ENCODE peak calls at places on chromosomes 2 and 18, in seven cellular contexts. One of them, this sample, is unnamed. For H3K36me3, the result is how much of the 10 kb centered on the place peaks cover.

GRCh38 chr2:101349893-101350662 is 37.2 kb downstream of the CREG2 start:
- DNase-seq in HCT116: no peak
- DNase-seq in GM23248: peak
- DNase-seq in IMR-90: peak
- DNase-seq in endothelial cell of umbilical vein: no peak
- DNase-seq in SK-N-SH: no peak
- DNase-seq in endodermal cell: no peak
- DNase-seq in this sample: no peak

GRCh38 chr18:36525913-36526312 is 228.4 kb downstream of the FHOD3 start:
- DNase-seq in HCT116: no peak
- DNase-seq in GM23248: no peak
- DNase-seq in IMR-90: no peak
- DNase-seq in endothelial cell of umbilical vein: no peak
- DNase-seq in SK-N-SH: no peak
- DNase-seq in endodermal cell: no peak
- DNase-seq in this sample: no peak

GRCh38 chr2:45739796-45740485 is 88.5 kb downstream of the PRKCE start:
- DNase-seq in HCT116: no peak
- DNase-seq in GM23248: no peak
- DNase-seq in IMR-90: no peak
- DNase-seq in endothelial cell of umbilical vein: no peak
- DNase-seq in SK-N-SH: no peak
- DNase-seq in endodermal cell: no peak
- DNase-seq in this sample: no peak

GRCh38 chr18:49725809-49726514 is 87.4 kb downstream of the ACAA2 start:
- DNase-seq in HCT116: peak
- DNase-seq in GM23248: peak
- DNase-seq in IMR-90: peak
- DNase-seq in endothelial cell of umbilical vein: peak
- DNase-seq in SK-N-SH: peak
- DNase-seq in endodermal cell: peak
- DNase-seq in this sample: no peak

GRCh38 chr2:169495310-169495928 is 14.1 kb upstream of the KLHL41 start:
- DNase-seq in HCT116: no peak
- DNase-seq in GM23248: no peak
- DNase-seq in IMR-90: no peak
- DNase-seq in endothelial cell of umbilical vein: no peak
- DNase-seq in SK-N-SH: no peak
- DNase-seq in endodermal cell: no peak
- DNase-seq in this sample: no peak

GRCh38 chr2:217834744-217835513 is 167.9 kb downstream of the TNS1 start:
- DNase-seq in HCT116: no peak
- DNase-seq in GM23248: peak
- DNase-seq in IMR-90: peak
- DNase-seq in endothelial cell of umbilical vein: no peak
- DNase-seq in SK-N-SH: no peak
- DNase-seq in endodermal cell: no peak
- DNase-seq in this sample: no peak

GRCh38 chr18:21833619-21834300 is 93.2 kb downstream of the MIB1 start:
- DNase-seq in HCT116: no peak
- DNase-seq in GM23248: no peak
- DNase-seq in IMR-90: no peak
- DNase-seq in endothelial cell of umbilical vein: peak
- DNase-seq in SK-N-SH: peak
- DNase-seq in endodermal cell: no peak
- DNase-seq in this sample: no peak

GRCh38 chr18:3832211-3832610 is 382.2 kb downstream of the TGIF1 start:
- DNase-seq in HCT116: no peak
- DNase-seq in GM23248: no peak
- DNase-seq in IMR-90: no peak
- DNase-seq in endothelial cell of umbilical vein: no peak
- DNase-seq in SK-N-SH: no peak
- DNase-seq in endodermal cell: no peak
- DNase-seq in this sample: no peak

GRCh38 chr18:55003695-55004094 is 44.4 kb upstream of the CCDC68 start:
- DNase-seq in HCT116: no peak
- DNase-seq in GM23248: no peak
- DNase-seq in IMR-90: no peak
- DNase-seq in endothelial cell of umbilical vein: no peak
- DNase-seq in SK-N-SH: peak
- DNase-seq in endodermal cell: no peak
- DNase-seq in this sample: no peak

GRCh38 chr2:210620456-210620855 is 64.1 kb downstream of the CPS1 start:
- DNase-seq in HCT116: no peak
- DNase-seq in GM23248: peak
- DNase-seq in IMR-90: no peak
- DNase-seq in endothelial cell of umbilical vein: no peak
- DNase-seq in SK-N-SH: no peak
- DNase-seq in endodermal cell: peak
- DNase-seq in this sample: no peak

GRCh38 chr2:231228223-231228622 is 29.8 kb downstream of the ARMC9 start:
- DNase-seq in HCT116: no peak
- DNase-seq in GM23248: no peak
- DNase-seq in IMR-90: no peak
- DNase-seq in endothelial cell of umbilical vein: no peak
- DNase-seq in SK-N-SH: no peak
- DNase-seq in endodermal cell: peak
- DNase-seq in this sample: no peak

GRCh38 chr18:74265546-74266098 is 26.1 kb downstream of the CYB5A start:
- DNase-seq in HCT116: no peak
- DNase-seq in GM23248: no peak
- DNase-seq in IMR-90: no peak
- DNase-seq in endothelial cell of umbilical vein: no peak
- DNase-seq in SK-N-SH: no peak
- DNase-seq in endodermal cell: no peak
- DNase-seq in this sample: no peak

GRCh38 chr2:231384970-231385369 is 10.5 kb upstream of the B3GNT7 start:
- DNase-seq in HCT116: no peak
- DNase-seq in GM23248: peak
- DNase-seq in IMR-90: no peak
- DNase-seq in endothelial cell of umbilical vein: no peak
- DNase-seq in SK-N-SH: no peak
- DNase-seq in endodermal cell: no peak
- DNase-seq in this sample: no peak

GRCh38 chr2:200483729-200484198 is 26.1 kb downstream of the KCTD18 start:
- DNase-seq in HCT116: peak
- DNase-seq in GM23248: peak
- DNase-seq in IMR-90: peak
- DNase-seq in endothelial cell of umbilical vein: no peak
- DNase-seq in SK-N-SH: peak
- DNase-seq in endodermal cell: peak
- DNase-seq in this sample: no peak

GRCh38 chr2:183490930-183491329 is 366.7 kb downstream of the NUP35 start:
- DNase-seq in HCT116: no peak
- DNase-seq in GM23248: peak
- DNase-seq in IMR-90: no peak
- DNase-seq in endothelial cell of umbilical vein: no peak
- DNase-seq in SK-N-SH: no peak
- DNase-seq in endodermal cell: no peak
- DNase-seq in this sample: no peak

GRCh38 chr2:42054657-42055430 is 7.0 kb downstream of the PKDCC start:
- DNase-seq in HCT116: peak
- DNase-seq in GM23248: no peak
- DNase-seq in IMR-90: no peak
- DNase-seq in endothelial cell of umbilical vein: no peak
- DNase-seq in SK-N-SH: no peak
- DNase-seq in endodermal cell: peak
- DNase-seq in this sample: peak

GRCh38 chr18:49672853-49673252 is 111.0 kb downstream of the LIPG start:
- DNase-seq in HCT116: no peak
- DNase-seq in GM23248: no peak
- DNase-seq in IMR-90: no peak
- DNase-seq in endothelial cell of umbilical vein: no peak
- DNase-seq in SK-N-SH: no peak
- DNase-seq in endodermal cell: no peak
- DNase-seq in this sample: no peak

GRCh38 chr18:61606759-61607158 is 273.5 kb downstream of the CDH20 start:
- DNase-seq in HCT116: peak
- DNase-seq in GM23248: peak
- DNase-seq in IMR-90: peak
- DNase-seq in endothelial cell of umbilical vein: peak
- DNase-seq in SK-N-SH: no peak
- DNase-seq in endodermal cell: peak
- DNase-seq in this sample: peak

GRCh38 chr18:63111549-63112402 is 207.8 kb downstream of the BCL2 start:
- DNase-seq in HCT116: no peak
- DNase-seq in GM23248: peak
- DNase-seq in IMR-90: no peak
- DNase-seq in endothelial cell of umbilical vein: peak
- DNase-seq in SK-N-SH: no peak
- DNase-seq in endodermal cell: no peak
- DNase-seq in this sample: no peak

GRCh38 chr2:36951030-36951518 is 15.3 kb downstream of the STRN start:
- DNase-seq in HCT116: no peak
- DNase-seq in GM23248: no peak
- DNase-seq in IMR-90: no peak
- DNase-seq in endothelial cell of umbilical vein: no peak
- DNase-seq in SK-N-SH: no peak
- DNase-seq in endodermal cell: no peak
- DNase-seq in this sample: no peak
- H3K36me3 ChIP-seq in HCT116: under half
- H3K36me3 ChIP-seq in GM23248: under half
- H3K36me3 ChIP-seq in IMR-90: under half
- H3K36me3 ChIP-seq in endothelial cell of umbilical vein: under half
- H3K36me3 ChIP-seq in SK-N-SH: under half
- H3K36me3 ChIP-seq in endodermal cell: under half
- H3K36me3 ChIP-seq in this sample: under half

GRCh38 chr2:198916548-198916947 is 541.2 kb downstream of the SATB2 start:
- DNase-seq in HCT116: no peak
- DNase-seq in GM23248: no peak
- DNase-seq in IMR-90: no peak
- DNase-seq in endothelial cell of umbilical vein: no peak
- DNase-seq in SK-N-SH: no peak
- DNase-seq in endodermal cell: no peak
- DNase-seq in this sample: no peak

GRCh38 chr2:198917275-198917674 is 540.5 kb downstream of the SATB2 start:
- DNase-seq in HCT116: no peak
- DNase-seq in GM23248: no peak
- DNase-seq in IMR-90: no peak
- DNase-seq in endothelial cell of umbilical vein: no peak
- DNase-seq in SK-N-SH: no peak
- DNase-seq in endodermal cell: no peak
- DNase-seq in this sample: no peak

GRCh38 chr2:198918331-198918730 is 539.4 kb downstream of the SATB2 start:
- DNase-seq in HCT116: no peak
- DNase-seq in GM23248: no peak
- DNase-seq in IMR-90: no peak
- DNase-seq in endothelial cell of umbilical vein: no peak
- DNase-seq in SK-N-SH: no peak
- DNase-seq in endodermal cell: no peak
- DNase-seq in this sample: no peak

GRCh38 chr2:198917926-198918325 is 539.8 kb downstream of the SATB2 start:
- DNase-seq in HCT116: no peak
- DNase-seq in GM23248: no peak
- DNase-seq in IMR-90: no peak
- DNase-seq in endothelial cell of umbilical vein: no peak
- DNase-seq in SK-N-SH: no peak
- DNase-seq in endodermal cell: no peak
- DNase-seq in this sample: no peak

DNA sequence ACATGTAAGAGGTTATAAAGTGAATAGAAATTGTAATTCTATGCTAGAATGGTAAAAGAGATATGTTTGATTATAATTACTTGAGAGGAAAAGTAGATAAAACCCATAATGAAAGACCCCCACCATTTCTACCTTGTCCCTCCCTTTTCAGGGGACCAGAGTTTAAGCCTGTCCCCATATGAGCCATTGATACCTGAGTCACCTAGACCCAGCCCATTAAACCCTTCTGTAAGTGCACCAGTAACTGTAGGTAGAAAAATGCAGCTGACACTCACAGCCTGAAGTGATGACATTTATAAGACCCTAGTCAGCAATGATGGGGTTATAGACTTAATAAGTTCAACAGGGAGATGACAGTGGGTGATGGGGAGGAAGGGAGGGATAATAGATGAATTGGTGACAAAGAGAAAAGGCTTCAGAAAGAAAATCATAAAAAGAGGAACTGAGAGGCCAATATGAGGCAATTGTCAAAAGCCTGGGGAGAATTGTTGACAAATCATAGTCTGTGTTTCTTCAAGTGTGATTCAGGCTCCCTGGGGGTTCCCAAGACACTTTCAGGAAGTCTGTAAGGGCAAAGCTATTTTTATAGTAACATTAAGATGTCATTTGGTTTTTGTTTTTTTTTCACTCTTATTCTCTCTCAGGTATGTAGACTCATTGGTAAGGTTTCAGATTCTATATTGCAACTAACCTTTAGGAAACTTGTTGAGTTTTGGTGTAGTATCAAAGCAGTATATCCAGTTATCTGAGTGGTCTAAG is 544.2 kb downstream of the SATB2 start:
- DNase-seq in HCT116: no peak
- DNase-seq in GM23248: peak
- DNase-seq in IMR-90: no peak
- DNase-seq in endothelial cell of umbilical vein: no peak
- DNase-seq in SK-N-SH: no peak
- DNase-seq in endodermal cell: no peak
- DNase-seq in this sample: no peak
- H3K4me3 ChIP-seq in HCT116: no peak
- H3K4me3 ChIP-seq in GM23248: no peak
- H3K4me3 ChIP-seq in IMR-90: no peak
- H3K4me3 ChIP-seq in endothelial cell of umbilical vein: no peak
- H3K4me3 ChIP-seq in SK-N-SH: no peak
- H3K4me3 ChIP-seq in endodermal cell: no peak
- H3K4me3 ChIP-seq in this sample: no peak

DNA sequence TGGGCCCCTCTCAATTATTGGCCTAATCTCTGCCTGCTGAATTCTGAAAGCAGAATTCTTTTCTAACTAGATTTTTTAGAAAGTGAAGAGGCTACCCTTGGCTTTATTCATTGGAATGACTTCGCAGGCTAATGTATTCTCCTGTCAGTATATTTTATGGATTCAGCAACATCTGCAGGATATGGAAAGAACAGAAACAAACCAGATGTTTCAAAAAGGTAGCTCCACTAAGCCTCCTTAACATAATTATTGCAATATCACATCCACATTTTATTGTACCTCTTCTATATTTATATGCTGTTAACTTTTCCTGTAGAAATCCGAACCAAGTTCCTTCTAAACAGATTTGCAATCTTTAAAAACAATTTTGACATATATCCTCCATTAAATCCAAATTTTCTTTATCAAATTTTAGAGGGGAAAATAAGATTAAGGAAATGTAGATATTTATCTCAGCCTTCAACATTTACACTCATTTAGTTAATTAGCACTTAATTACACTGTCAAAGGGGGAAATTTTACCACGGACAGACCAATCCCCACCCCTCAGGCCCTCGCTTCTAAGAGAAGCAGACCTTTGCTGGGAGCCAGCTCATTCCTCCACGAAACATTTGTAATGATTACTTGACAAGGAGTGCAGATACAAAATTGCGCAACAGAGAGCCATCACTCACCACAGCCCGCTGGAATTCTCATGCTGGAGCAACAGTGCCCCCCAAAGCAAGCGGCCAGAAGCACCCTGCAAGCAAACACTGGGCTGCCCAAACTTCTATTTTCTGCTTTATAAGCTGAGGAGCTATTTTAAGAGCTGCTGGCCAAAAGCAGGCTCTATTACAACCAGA is 253.4 kb downstream of the ETAA1 start:
- DNase-seq in HCT116: peak
- DNase-seq in GM23248: peak
- DNase-seq in IMR-90: peak
- DNase-seq in endothelial cell of umbilical vein: peak
- DNase-seq in SK-N-SH: peak
- DNase-seq in endodermal cell: peak
- DNase-seq in this sample: peak
- H3K9ac ChIP-seq in HCT116: no peak
- H3K9ac ChIP-seq in GM23248: peak
- H3K9ac ChIP-seq in IMR-90: no peak
- H3K9ac ChIP-seq in endothelial cell of umbilical vein: no peak
- H3K9ac ChIP-seq in SK-N-SH: no peak
- H3K9ac ChIP-seq in endodermal cell: no peak
- H3K9ac ChIP-seq in this sample: no peak

GRCh38 chr2:105749583-105750399 is 5.1 kb downstream of the NCK2 start:
- DNase-seq in HCT116: no peak
- DNase-seq in GM23248: no peak
- DNase-seq in IMR-90: peak
- DNase-seq in endothelial cell of umbilical vein: no peak
- DNase-seq in SK-N-SH: no peak
- DNase-seq in endodermal cell: peak
- DNase-seq in this sample: no peak
- H3K36me3 ChIP-seq in HCT116: under half
- H3K36me3 ChIP-seq in GM23248: under half
- H3K36me3 ChIP-seq in IMR-90: under half
- H3K36me3 ChIP-seq in endothelial cell of umbilical vein: under half
- H3K36me3 ChIP-seq in SK-N-SH: under half
- H3K36me3 ChIP-seq in endodermal cell: under half
- H3K36me3 ChIP-seq in this sample: under half

This sample was measured in kidney.